ENCODE peak calls at places on chromosomes 4 and X, in nine cellular contexts. One of them, this sample, is unnamed.

GRCh38 chrX:30938295-30938694 is 49.2 kb upstream of the TAB3 start:
- DNase-seq in non-pigmented ciliary epithelial cell: no peak
- DNase-seq in dermis microvascular lymphatic vessel endothelial cell: no peak
- DNase-seq in AG08395: no peak
- DNase-seq in A549: no peak
- DNase-seq in lower lobe of right lung: no peak
- DNase-seq in activated T-cell treated with anti-CD3 and anti-CD28 coated beads for 48 hours: no peak
- DNase-seq in myocyte: no peak
- DNase-seq in lower leg skin: no peak
- DNase-seq in this sample: no peak

GRCh38 chr4:112348488-112349158 is 51.5 kb downstream of the ALPK1 start:
- DNase-seq in non-pigmented ciliary epithelial cell: peak
- DNase-seq in activated T-cell treated with anti-CD3 and anti-CD28 coated beads for 48 hours: no peak
- DNase-seq in lower leg skin: peak
- DNase-seq in dermis microvascular lymphatic vessel endothelial cell: no peak
- DNase-seq in A549: peak
- DNase-seq in AG08395: peak
- DNase-seq in myocyte: peak
- DNase-seq in lower lobe of right lung: no peak
- DNase-seq in this sample: peak

GRCh38 chr4:61309616-61310015 is 109.5 kb downstream of the ADGRL3 start:
- DNase-seq in activated T-cell treated with anti-CD3 and anti-CD28 coated beads for 48 hours: no peak
- DNase-seq in dermis microvascular lymphatic vessel endothelial cell: no peak
- DNase-seq in A549: no peak
- DNase-seq in myocyte: no peak
- DNase-seq in lower leg skin: no peak
- DNase-seq in AG08395: no peak
- DNase-seq in lower lobe of right lung: no peak
- DNase-seq in non-pigmented ciliary epithelial cell: no peak
- DNase-seq in this sample: no peak

GRCh38 chrX:104742345-104742744 is 176.3 kb downstream of the IL1RAPL2 start:
- DNase-seq in lower lobe of right lung: no peak
- DNase-seq in AG08395: no peak
- DNase-seq in A549: peak
- DNase-seq in non-pigmented ciliary epithelial cell: no peak
- DNase-seq in activated T-cell treated with anti-CD3 and anti-CD28 coated beads for 48 hours: no peak
- DNase-seq in dermis microvascular lymphatic vessel endothelial cell: no peak
- DNase-seq in myocyte: no peak
- DNase-seq in lower leg skin: no peak
- DNase-seq in this sample: no peak

GRCh38 chr4:113684534-113685091 is 76.9 kb downstream of the CAMK2D start:
- DNase-seq in activated T-cell treated with anti-CD3 and anti-CD28 coated beads for 48 hours: no peak
- DNase-seq in AG08395: peak
- DNase-seq in lower lobe of right lung: no peak
- DNase-seq in dermis microvascular lymphatic vessel endothelial cell: no peak
- DNase-seq in lower leg skin: no peak
- DNase-seq in non-pigmented ciliary epithelial cell: peak
- DNase-seq in myocyte: peak
- DNase-seq in A549: peak
- DNase-seq in this sample: peak

GRCh38 chrX:39144965-39145364 is 343.7 kb downstream of the MID1IP1 start:
- DNase-seq in activated T-cell treated with anti-CD3 and anti-CD28 coated beads for 48 hours: no peak
- DNase-seq in lower leg skin: peak
- DNase-seq in dermis microvascular lymphatic vessel endothelial cell: no peak
- DNase-seq in AG08395: peak
- DNase-seq in lower lobe of right lung: peak
- DNase-seq in non-pigmented ciliary epithelial cell: no peak
- DNase-seq in myocyte: no peak
- DNase-seq in A549: no peak
- DNase-seq in this sample: no peak

GRCh38 chr4:64899563-64899962 is 490.3 kb upstream of the TECRL start:
- DNase-seq in myocyte: no peak
- DNase-seq in lower lobe of right lung: no peak
- DNase-seq in dermis microvascular lymphatic vessel endothelial cell: no peak
- DNase-seq in A549: no peak
- DNase-seq in lower leg skin: no peak
- DNase-seq in activated T-cell treated with anti-CD3 and anti-CD28 coated beads for 48 hours: no peak
- DNase-seq in AG08395: no peak
- DNase-seq in non-pigmented ciliary epithelial cell: peak
- DNase-seq in this sample: no peak

GRCh38 chr4:140567722-140568121 is 1.0 kb downstream of the UCP1 start:
- DNase-seq in myocyte: no peak
- DNase-seq in non-pigmented ciliary epithelial cell: no peak
- DNase-seq in AG08395: no peak
- DNase-seq in activated T-cell treated with anti-CD3 and anti-CD28 coated beads for 48 hours: no peak
- DNase-seq in lower lobe of right lung: no peak
- DNase-seq in dermis microvascular lymphatic vessel endothelial cell: no peak
- DNase-seq in lower leg skin: no peak
- DNase-seq in A549: no peak
- DNase-seq in this sample: no peak

GRCh38 chr4:122131562-122132157 is 20.5 kb upstream of the BLTP1 start:
- DNase-seq in AG08395: no peak
- DNase-seq in lower leg skin: no peak
- DNase-seq in non-pigmented ciliary epithelial cell: no peak
- DNase-seq in dermis microvascular lymphatic vessel endothelial cell: no peak
- DNase-seq in A549: no peak
- DNase-seq in activated T-cell treated with anti-CD3 and anti-CD28 coated beads for 48 hours: no peak
- DNase-seq in lower lobe of right lung: no peak
- DNase-seq in myocyte: no peak
- DNase-seq in this sample: no peak

GRCh38 chr4:57159866-57160265 is 49.7 kb upstream of the IGFBP7 start:
- DNase-seq in non-pigmented ciliary epithelial cell: no peak
- DNase-seq in AG08395: no peak
- DNase-seq in activated T-cell treated with anti-CD3 and anti-CD28 coated beads for 48 hours: no peak
- DNase-seq in dermis microvascular lymphatic vessel endothelial cell: no peak
- DNase-seq in lower leg skin: no peak
- DNase-seq in myocyte: no peak
- DNase-seq in lower lobe of right lung: no peak
- DNase-seq in A549: no peak
- DNase-seq in this sample: no peak

GRCh38 chr4:165516281-165516833 is 137.5 kb downstream of the CPE start:
- DNase-seq in non-pigmented ciliary epithelial cell: no peak
- DNase-seq in myocyte: no peak
- DNase-seq in AG08395: no peak
- DNase-seq in activated T-cell treated with anti-CD3 and anti-CD28 coated beads for 48 hours: no peak
- DNase-seq in lower leg skin: no peak
- DNase-seq in lower lobe of right lung: no peak
- DNase-seq in A549: no peak
- DNase-seq in dermis microvascular lymphatic vessel endothelial cell: peak
- DNase-seq in this sample: no peak

GRCh38 chrX:18955676-18956075 is 28.2 kb downstream of the PHKA2 start:
- DNase-seq in non-pigmented ciliary epithelial cell: no peak
- DNase-seq in A549: no peak
- DNase-seq in myocyte: no peak
- DNase-seq in lower lobe of right lung: no peak
- DNase-seq in activated T-cell treated with anti-CD3 and anti-CD28 coated beads for 48 hours: no peak
- DNase-seq in lower leg skin: no peak
- DNase-seq in AG08395: no peak
- DNase-seq in dermis microvascular lymphatic vessel endothelial cell: no peak
- DNase-seq in this sample: no peak

GRCh38 chr4:189802884-189803283 is 137.8 kb upstream of the FRG1 start:
- DNase-seq in dermis microvascular lymphatic vessel endothelial cell: no peak
- DNase-seq in activated T-cell treated with anti-CD3 and anti-CD28 coated beads for 48 hours: no peak
- DNase-seq in lower lobe of right lung: no peak
- DNase-seq in myocyte: no peak
- DNase-seq in AG08395: no peak
- DNase-seq in A549: no peak
- DNase-seq in non-pigmented ciliary epithelial cell: no peak
- DNase-seq in lower leg skin: no peak
- DNase-seq in this sample: no peak

GRCh38 chrX:152926923-152927322 is 29.1 kb downstream of the ZNF185 start:
- DNase-seq in dermis microvascular lymphatic vessel endothelial cell: no peak
- DNase-seq in myocyte: no peak
- DNase-seq in A549: no peak
- DNase-seq in lower lobe of right lung: no peak
- DNase-seq in lower leg skin: no peak
- DNase-seq in AG08395: no peak
- DNase-seq in non-pigmented ciliary epithelial cell: no peak
- DNase-seq in activated T-cell treated with anti-CD3 and anti-CD28 coated beads for 48 hours: no peak
- DNase-seq in this sample: no peak

GRCh38 chrX:119495734-119496520 is 27.7 kb downstream of the SLC25A5 start:
- DNase-seq in activated T-cell treated with anti-CD3 and anti-CD28 coated beads for 48 hours: no peak
- DNase-seq in lower lobe of right lung: no peak
- DNase-seq in lower leg skin: no peak
- DNase-seq in non-pigmented ciliary epithelial cell: no peak
- DNase-seq in A549: peak
- DNase-seq in AG08395: no peak
- DNase-seq in myocyte: no peak
- DNase-seq in dermis microvascular lymphatic vessel endothelial cell: no peak
- DNase-seq in this sample: peak

GRCh38 chr4:181259081-181259480 is 984.1 kb upstream of the TENM3 start:
- DNase-seq in activated T-cell treated with anti-CD3 and anti-CD28 coated beads for 48 hours: no peak
- DNase-seq in lower lobe of right lung: no peak
- DNase-seq in dermis microvascular lymphatic vessel endothelial cell: no peak
- DNase-seq in myocyte: no peak
- DNase-seq in A549: no peak
- DNase-seq in non-pigmented ciliary epithelial cell: no peak
- DNase-seq in AG08395: no peak
- DNase-seq in lower leg skin: no peak
- DNase-seq in this sample: no peak

GRCh38 chr4:8200302-8200975 is 1.3 kb downstream of the SH3TC1 start:
- DNase-seq in myocyte: no peak
- DNase-seq in dermis microvascular lymphatic vessel endothelial cell: no peak
- DNase-seq in non-pigmented ciliary epithelial cell: no peak
- DNase-seq in lower leg skin: peak
- DNase-seq in AG08395: no peak
- DNase-seq in A549: no peak
- DNase-seq in lower lobe of right lung: peak
- DNase-seq in activated T-cell treated with anti-CD3 and anti-CD28 coated beads for 48 hours: no peak
- DNase-seq in this sample: no peak

GRCh38 chrX:102651242-102651967 is at the start of gene GPRASP1:
- DNase-seq in activated T-cell treated with anti-CD3 and anti-CD28 coated beads for 48 hours: peak
- DNase-seq in A549: no peak
- DNase-seq in lower lobe of right lung: peak
- DNase-seq in AG08395: peak
- DNase-seq in myocyte: peak
- DNase-seq in non-pigmented ciliary epithelial cell: no peak
- DNase-seq in lower leg skin: no peak
- DNase-seq in dermis microvascular lymphatic vessel endothelial cell: no peak
- DNase-seq in this sample: no peak

GRCh38 chr4:40372651-40373050 is 37.5 kb downstream of the CHRNA9 start:
- DNase-seq in non-pigmented ciliary epithelial cell: no peak
- DNase-seq in lower leg skin: no peak
- DNase-seq in lower lobe of right lung: no peak
- DNase-seq in AG08395: no peak
- DNase-seq in myocyte: no peak
- DNase-seq in A549: no peak
- DNase-seq in dermis microvascular lymphatic vessel endothelial cell: no peak
- DNase-seq in activated T-cell treated with anti-CD3 and anti-CD28 coated beads for 48 hours: no peak
- DNase-seq in this sample: no peak

GRCh38 chrX:121479406-121479805 is 432.0 kb downstream of the GLUD2 start:
- DNase-seq in AG08395: no peak
- DNase-seq in lower leg skin: no peak
- DNase-seq in non-pigmented ciliary epithelial cell: no peak
- DNase-seq in lower lobe of right lung: no peak
- DNase-seq in activated T-cell treated with anti-CD3 and anti-CD28 coated beads for 48 hours: no peak
- DNase-seq in A549: peak
- DNase-seq in dermis microvascular lymphatic vessel endothelial cell: no peak
- DNase-seq in myocyte: no peak
- DNase-seq in this sample: no peak

GRCh38 chr4:183469936-183470335 is 25.5 kb downstream of the CDKN2AIP start:
- DNase-seq in A549: no peak
- DNase-seq in AG08395: no peak
- DNase-seq in activated T-cell treated with anti-CD3 and anti-CD28 coated beads for 48 hours: no peak
- DNase-seq in non-pigmented ciliary epithelial cell: no peak
- DNase-seq in lower lobe of right lung: no peak
- DNase-seq in myocyte: no peak
- DNase-seq in lower leg skin: no peak
- DNase-seq in dermis microvascular lymphatic vessel endothelial cell: no peak
- DNase-seq in this sample: no peak

GRCh38 chr4:91527056-91527455 is 776.7 kb upstream of the GRID2 start:
- DNase-seq in dermis microvascular lymphatic vessel endothelial cell: no peak
- DNase-seq in non-pigmented ciliary epithelial cell: no peak
- DNase-seq in AG08395: no peak
- DNase-seq in A549: no peak
- DNase-seq in lower leg skin: no peak
- DNase-seq in myocyte: no peak
- DNase-seq in activated T-cell treated with anti-CD3 and anti-CD28 coated beads for 48 hours: no peak
- DNase-seq in lower lobe of right lung: no peak
- DNase-seq in this sample: no peak

GRCh38 chrX:53211391-53211978 is 13.5 kb downstream of the KDM5C start:
- DNase-seq in lower lobe of right lung: no peak
- DNase-seq in dermis microvascular lymphatic vessel endothelial cell: no peak
- DNase-seq in non-pigmented ciliary epithelial cell: no peak
- DNase-seq in A549: no peak
- DNase-seq in activated T-cell treated with anti-CD3 and anti-CD28 coated beads for 48 hours: no peak
- DNase-seq in lower leg skin: no peak
- DNase-seq in myocyte: no peak
- DNase-seq in AG08395: no peak
- DNase-seq in this sample: no peak

GRCh38 chr4:153116101-153116680 is 88.1 kb upstream of the TRIM2 start:
- DNase-seq in dermis microvascular lymphatic vessel endothelial cell: no peak
- DNase-seq in AG08395: no peak
- DNase-seq in myocyte: no peak
- DNase-seq in activated T-cell treated with anti-CD3 and anti-CD28 coated beads for 48 hours: no peak
- DNase-seq in non-pigmented ciliary epithelial cell: no peak
- DNase-seq in A549: no peak
- DNase-seq in lower leg skin: no peak
- DNase-seq in lower lobe of right lung: no peak
- DNase-seq in this sample: no peak

GRCh38 chrX:24520472-24520871 is 55.4 kb downstream of the PDK3 start:
- DNase-seq in A549: no peak
- DNase-seq in lower leg skin: no peak
- DNase-seq in activated T-cell treated with anti-CD3 and anti-CD28 coated beads for 48 hours: no peak
- DNase-seq in AG08395: no peak
- DNase-seq in lower lobe of right lung: no peak
- DNase-seq in dermis microvascular lymphatic vessel endothelial cell: no peak
- DNase-seq in myocyte: no peak
- DNase-seq in non-pigmented ciliary epithelial cell: no peak
- DNase-seq in this sample: no peak

GRCh38 chr4:8126523-8126922 is 32.1 kb downstream of the ABLIM2 start:
- DNase-seq in AG08395: no peak
- DNase-seq in activated T-cell treated with anti-CD3 and anti-CD28 coated beads for 48 hours: no peak
- DNase-seq in dermis microvascular lymphatic vessel endothelial cell: no peak
- DNase-seq in lower lobe of right lung: no peak
- DNase-seq in A549: no peak
- DNase-seq in myocyte: no peak
- DNase-seq in lower leg skin: no peak
- DNase-seq in non-pigmented ciliary epithelial cell: no peak
- DNase-seq in this sample: no peak

GRCh38 chrX:56113785-56114436 is 118.2 kb upstream of the KLF8 start:
- DNase-seq in AG08395: no peak
- DNase-seq in dermis microvascular lymphatic vessel endothelial cell: no peak
- DNase-seq in lower leg skin: no peak
- DNase-seq in lower lobe of right lung: no peak
- DNase-seq in activated T-cell treated with anti-CD3 and anti-CD28 coated beads for 48 hours: no peak
- DNase-seq in myocyte: no peak
- DNase-seq in A549: no peak
- DNase-seq in non-pigmented ciliary epithelial cell: no peak
- DNase-seq in this sample: no peak

GRCh38 chr4:74456056-74456744 is 11.3 kb downstream of the AREG start:
- DNase-seq in lower lobe of right lung: no peak
- DNase-seq in A549: peak
- DNase-seq in AG08395: no peak
- DNase-seq in non-pigmented ciliary epithelial cell: no peak
- DNase-seq in lower leg skin: no peak
- DNase-seq in myocyte: no peak
- DNase-seq in activated T-cell treated with anti-CD3 and anti-CD28 coated beads for 48 hours: no peak
- DNase-seq in dermis microvascular lymphatic vessel endothelial cell: no peak
- DNase-seq in this sample: no peak

GRCh38 chrX:78625292-78625909 is 33.7 kb downstream of the RTL3 start:
- DNase-seq in non-pigmented ciliary epithelial cell: no peak
- DNase-seq in activated T-cell treated with anti-CD3 and anti-CD28 coated beads for 48 hours: no peak
- DNase-seq in lower lobe of right lung: no peak
- DNase-seq in AG08395: no peak
- DNase-seq in lower leg skin: no peak
- DNase-seq in myocyte: no peak
- DNase-seq in A549: no peak
- DNase-seq in dermis microvascular lymphatic vessel endothelial cell: no peak
- DNase-seq in this sample: no peak

GRCh38 chrX:11407331-11408110 is 114.3 kb downstream of the AMELX start:
- DNase-seq in A549: no peak
- DNase-seq in non-pigmented ciliary epithelial cell: no peak
- DNase-seq in activated T-cell treated with anti-CD3 and anti-CD28 coated beads for 48 hours: no peak
- DNase-seq in myocyte: no peak
- DNase-seq in lower lobe of right lung: no peak
- DNase-seq in dermis microvascular lymphatic vessel endothelial cell: no peak
- DNase-seq in lower leg skin: no peak
- DNase-seq in AG08395: no peak
- DNase-seq in this sample: no peak

GRCh38 chr4:149345424-149345823 is 470.2 kb downstream of the IQCM start:
- DNase-seq in myocyte: no peak
- DNase-seq in dermis microvascular lymphatic vessel endothelial cell: no peak
- DNase-seq in A549: no peak
- DNase-seq in AG08395: no peak
- DNase-seq in non-pigmented ciliary epithelial cell: no peak
- DNase-seq in activated T-cell treated with anti-CD3 and anti-CD28 coated beads for 48 hours: no peak
- DNase-seq in lower lobe of right lung: no peak
- DNase-seq in lower leg skin: no peak
- DNase-seq in this sample: no peak